ENCODE peak calls at places on chromosomes 5 and 9, in six cellular contexts. I, Y, K, X, O and Q are unnamed samples.

GRCh38 chr9:20570086-20570485 is 52.2 kb downstream of the MLLT3 start:
- DNase-seq in I (no peak), Y (no peak), K (no peak), X (no peak), O (no peak), Q (no peak)

GRCh38 chr5:179793470-179794139 is at the start of gene LTC4S:
- DNase-seq in I (peak; percentile 42), Y (no peak), K (no peak), X (no peak), O (peak; percentile 85), Q (peak; percentile 90)

GRCh38 chr9:114735732-114736131 is 53.7 kb upstream of the TEX48 start:
- DNase-seq in I (no peak), Y (no peak), K (no peak), X (no peak), O (no peak), Q (no peak)

GRCh38 chr5:96652769-96653455 is 9.3 kb upstream of the CAST start:
- DNase-seq in I (no peak), Y (no peak), K (peak; percentile 29), X (peak; percentile 9), O (no peak), Q (no peak)

GRCh38 chr9:89943309-89943708 is 338.5 kb downstream of the GADD45G start:
- DNase-seq in I (no peak), Y (no peak), K (no peak), X (no peak), O (no peak), Q (no peak)

GRCh38 chr9:108412755-108413154 is 443.0 kb downstream of the ACTL7B start:
- DNase-seq in I (peak; percentile 4), Y (no peak), K (peak; percentile 5), X (no peak), O (no peak), Q (no peak)

GRCh38 chr5:45113726-45114125 is 305.0 kb downstream of the MRPS30 start:
- DNase-seq in I (no peak), Y (no peak), K (no peak), X (no peak), O (no peak), Q (no peak)

GRCh38 chr9:16309350-16310271 is 560.9 kb downstream of the BNC2 start:
- DNase-seq in I (no peak), Y (no peak), K (no peak), X (no peak), O (peak; percentile 41), Q (no peak)

GRCh38 chr9:112033237-112034215 is 136.9 kb downstream of the UGCG start:
- DNase-seq in I (no peak), Y (no peak), K (no peak), X (no peak), O (no peak), Q (no peak)

GRCh38 chr5:123092696-123093095 is 3.7 kb downstream of the PRDM6 start:
- DNase-seq in I (no peak), Y (no peak), K (no peak), X (no peak), O (no peak), Q (no peak)

GRCh38 chr9:136848393-136849037 is 694 bp upstream of the PHPT1 start:
- DNase-seq in I (peak; percentile 59), Y (no peak), K (no peak), X (peak; percentile 79), O (peak; percentile 51), Q (peak; percentile 78)

GRCh38 chr5:81359108-81359507 is 34.8 kb downstream of the ACOT12 start:
- DNase-seq in I (no peak), Y (no peak), K (no peak), X (no peak), O (no peak), Q (no peak)

GRCh38 chr5:179272326-179273073 is 72.8 kb downstream of the ADAMTS2 start:
- DNase-seq in I (no peak), Y (peak; percentile 18), K (no peak), X (no peak), O (peak; percentile 12), Q (peak; percentile 57)

GRCh38 chr5:54469655-54470054 is 14.2 kb downstream of the HSPB3 start:
- DNase-seq in I (no peak), Y (no peak), K (no peak), X (no peak), O (no peak), Q (no peak)

GRCh38 chr5:56900858-56901578 is 8.4 kb upstream of the SETD9 start:
- DNase-seq in I (peak; percentile 15), Y (no peak), K (peak; percentile 45), X (peak; percentile 15), O (no peak), Q (no peak)